ENCODE peak calls at places on chromosomes 12 and 14, in six cellular contexts. J, B, Y, S, E and V are unnamed samples.

GRCh38 chr12:49909826-49910225 is 6.1 kb upstream of the FAIM2 start:
- DNase-seq in J (no peak), B (peak), Y (no peak), S (no peak), E (no peak), V (no peak)

GRCh38 chr14:34110531-34110930 is 159.7 kb upstream of the EGLN3 start:
- DNase-seq in J (no peak), B (no peak), Y (no peak), S (no peak), E (no peak), V (no peak)

GRCh38 chr12:131135786-131136538 is 182.3 kb downstream of the ADGRD1 start:
- DNase-seq in J (no peak), B (no peak), Y (no peak), S (no peak), E (no peak), V (no peak)

GRCh38 chr12:107014050-107014449 is 27.1 kb upstream of the MTERF2 start:
- DNase-seq in J (no peak), B (peak), Y (peak), S (peak), E (no peak), V (no peak)

GRCh38 chr14:39339003-39339402 is 93.2 kb downstream of the FBXO33 start:
- DNase-seq in J (no peak), B (peak), Y (no peak), S (no peak), E (no peak), V (no peak)

GRCh38 chr14:90608925-90609324 is 207.3 kb downstream of the TTC7B start:
- DNase-seq in J (no peak), B (no peak), Y (no peak), S (peak), E (no peak), V (no peak)

GRCh38 chr12:84056-84455 is 17.5 kb downstream of the IQSEC3 start:
- DNase-seq in J (peak), B (peak), Y (no peak), S (no peak), E (no peak), V (no peak)

GRCh38 chr14:72716471-72716870 is 177.4 kb downstream of the DPF3 start:
- DNase-seq in J (no peak), B (peak), Y (no peak), S (no peak), E (no peak), V (no peak)

GRCh38 chr12:90905691-90906370 is 49.1 kb downstream of the CCER1 start:
- DNase-seq in J (no peak), B (no peak), Y (no peak), S (no peak), E (no peak), V (no peak)

GRCh38 chr12:7879246-7879645 is 6.5 kb upstream of the SLC2A14 start:
- DNase-seq in J (no peak), B (no peak), Y (no peak), S (no peak), E (no peak), V (no peak)

GRCh38 chr12:19999793-20000138 is 368.6 kb upstream of the PDE3A start:
- DNase-seq in J (no peak), B (no peak), Y (no peak), S (no peak), E (no peak), V (no peak)

GRCh38 chr12:17361224-17361623 is 728.8 kb downstream of the RERGL start:
- DNase-seq in J (no peak), B (no peak), Y (no peak), S (no peak), E (no peak), V (no peak)

GRCh38 chr12:67068204-67068731 is 200.9 kb upstream of the CAND1 start:
- DNase-seq in J (no peak), B (peak), Y (no peak), S (peak), E (no peak), V (peak)

GRCh38 chr14:44963775-44964380 is 1.9 kb downstream of the TOGARAM1 start:
- DNase-seq in J (peak), B (peak), Y (no peak), S (no peak), E (no peak), V (peak)

GRCh38 chr12:1769809-1770494 is 50.4 kb upstream of the LRTM2 start:
- DNase-seq in J (no peak), B (peak), Y (no peak), S (no peak), E (no peak), V (no peak)

GRCh38 chr12:80778005-80778541 is 61.4 kb downstream of the MYF5 start:
- DNase-seq in J (peak), B (peak), Y (no peak), S (peak), E (peak), V (peak)

GRCh38 chr12:4027412-4027811 is 154.2 kb upstream of the PARP11 start:
- DNase-seq in J (no peak), B (no peak), Y (peak), S (no peak), E (no peak), V (peak)

GRCh38 chr14:59630281-59630963 is 53.8 kb upstream of the CCDC175 start:
- DNase-seq in J (peak), B (peak), Y (no peak), S (no peak), E (no peak), V (no peak)

GRCh38 chr12:121132601-121133481 is at the start of gene P2RX7:
- DNase-seq in J (peak), B (peak), Y (peak), S (peak), E (peak), V (peak)

GRCh38 chr12:119842380-119842779 is 34.7 kb downstream of the CIT start:
- DNase-seq in J (no peak), B (no peak), Y (no peak), S (no peak), E (no peak), V (no peak)